ENCODE peak calls at places on chromosomes 1 and 21, in four cellular contexts. One of them, this sample, is unnamed.

GRCh38 chr1:32273389-32274208 is 18.3 kb upstream of the HDAC1 start:
- DNase-seq in upper lobe of right lung: no peak
- DNase-seq in smooth muscle cell of the brain vasculature: no peak
- DNase-seq in activated CD8-positive, alpha-beta memory T cell treated with anti-CD3 and anti-CD28 coated beads, Interleukin-2, amount 50 U/mL, for 48 hours: peak; percentile 84
- DNase-seq in this sample: peak; percentile 90

GRCh38 chr1:203463469-203464062 is 12.0 kb upstream of the PRELP start:
- DNase-seq in smooth muscle cell of the brain vasculature: no peak
- DNase-seq in upper lobe of right lung: no peak
- DNase-seq in activated CD8-positive, alpha-beta memory T cell treated with anti-CD3 and anti-CD28 coated beads, Interleukin-2, amount 50 U/mL, for 48 hours: no peak
- DNase-seq in this sample: no peak

GRCh38 chr1:229127301-229127700 is 143.6 kb upstream of the RAB4A start:
- DNase-seq in activated CD8-positive, alpha-beta memory T cell treated with anti-CD3 and anti-CD28 coated beads, Interleukin-2, amount 50 U/mL, for 48 hours: peak; percentile 58
- DNase-seq in smooth muscle cell of the brain vasculature: no peak
- DNase-seq in upper lobe of right lung: no peak
- DNase-seq in this sample: no peak

GRCh38 chr1:18110598-18110939 is 3.0 kb downstream of the IGSF21 start:
- DNase-seq in smooth muscle cell of the brain vasculature: no peak
- DNase-seq in activated CD8-positive, alpha-beta memory T cell treated with anti-CD3 and anti-CD28 coated beads, Interleukin-2, amount 50 U/mL, for 48 hours: no peak
- DNase-seq in upper lobe of right lung: no peak
- DNase-seq in this sample: no peak

GRCh38 chr1:213287987-213288386 is 236.9 kb downstream of the RPS6KC1 start:
- DNase-seq in activated CD8-positive, alpha-beta memory T cell treated with anti-CD3 and anti-CD28 coated beads, Interleukin-2, amount 50 U/mL, for 48 hours: no peak
- DNase-seq in smooth muscle cell of the brain vasculature: no peak
- DNase-seq in upper lobe of right lung: no peak
- DNase-seq in this sample: no peak

GRCh38 chr1:239944666-239945065 is 147.0 kb upstream of the FMN2 start:
- DNase-seq in upper lobe of right lung: no peak
- DNase-seq in activated CD8-positive, alpha-beta memory T cell treated with anti-CD3 and anti-CD28 coated beads, Interleukin-2, amount 50 U/mL, for 48 hours: no peak
- DNase-seq in smooth muscle cell of the brain vasculature: no peak
- DNase-seq in this sample: no peak

GRCh38 chr21:37367758-37368535 is 1.4 kb downstream of the DYRK1A start:
- DNase-seq in upper lobe of right lung: peak; percentile 79
- DNase-seq in smooth muscle cell of the brain vasculature: no peak
- DNase-seq in activated CD8-positive, alpha-beta memory T cell treated with anti-CD3 and anti-CD28 coated beads, Interleukin-2, amount 50 U/mL, for 48 hours: peak; percentile 65
- DNase-seq in this sample: no peak

GRCh38 chr1:114072246-114072645 is 81.4 kb downstream of the SYT6 start:
- DNase-seq in smooth muscle cell of the brain vasculature: no peak
- DNase-seq in activated CD8-positive, alpha-beta memory T cell treated with anti-CD3 and anti-CD28 coated beads, Interleukin-2, amount 50 U/mL, for 48 hours: no peak
- DNase-seq in upper lobe of right lung: no peak
- DNase-seq in this sample: no peak

GRCh38 chr1:109274533-109275476 is 8.1 kb downstream of the PSRC1 start:
- DNase-seq in activated CD8-positive, alpha-beta memory T cell treated with anti-CD3 and anti-CD28 coated beads, Interleukin-2, amount 50 U/mL, for 48 hours: no peak
- DNase-seq in smooth muscle cell of the brain vasculature: no peak
- DNase-seq in upper lobe of right lung: peak; percentile 89
- DNase-seq in this sample: peak; percentile 58

GRCh38 chr1:23979387-23980005 is 631 bp downstream of the SRSF10 start:
- DNase-seq in activated CD8-positive, alpha-beta memory T cell treated with anti-CD3 and anti-CD28 coated beads, Interleukin-2, amount 50 U/mL, for 48 hours: no peak
- DNase-seq in smooth muscle cell of the brain vasculature: no peak
- DNase-seq in upper lobe of right lung: no peak
- DNase-seq in this sample: no peak

GRCh38 chr1:156378557-156378956 is 9.5 kb downstream of the RHBG start:
- DNase-seq in activated CD8-positive, alpha-beta memory T cell treated with anti-CD3 and anti-CD28 coated beads, Interleukin-2, amount 50 U/mL, for 48 hours: no peak
- DNase-seq in upper lobe of right lung: peak; percentile 36
- DNase-seq in smooth muscle cell of the brain vasculature: no peak
- DNase-seq in this sample: no peak

GRCh38 chr1:55275151-55275748 is 60.1 kb upstream of the USP24 start:
- DNase-seq in activated CD8-positive, alpha-beta memory T cell treated with anti-CD3 and anti-CD28 coated beads, Interleukin-2, amount 50 U/mL, for 48 hours: no peak
- DNase-seq in smooth muscle cell of the brain vasculature: no peak
- DNase-seq in upper lobe of right lung: no peak
- DNase-seq in this sample: no peak

GRCh38 chr1:164446020-164446419 is 113.0 kb upstream of the PBX1 start:
- DNase-seq in activated CD8-positive, alpha-beta memory T cell treated with anti-CD3 and anti-CD28 coated beads, Interleukin-2, amount 50 U/mL, for 48 hours: no peak
- DNase-seq in smooth muscle cell of the brain vasculature: no peak
- DNase-seq in upper lobe of right lung: no peak
- DNase-seq in this sample: no peak

GRCh38 chr1:1235016-1235744 is 3.1 kb downstream of the B3GALT6 start:
- DNase-seq in activated CD8-positive, alpha-beta memory T cell treated with anti-CD3 and anti-CD28 coated beads, Interleukin-2, amount 50 U/mL, for 48 hours: no peak
- DNase-seq in smooth muscle cell of the brain vasculature: no peak
- DNase-seq in upper lobe of right lung: no peak
- DNase-seq in this sample: no peak

GRCh38 chr1:161187311-161187710 is 10.0 kb upstream of the B4GALT3 start:
- DNase-seq in activated CD8-positive, alpha-beta memory T cell treated with anti-CD3 and anti-CD28 coated beads, Interleukin-2, amount 50 U/mL, for 48 hours: no peak
- DNase-seq in smooth muscle cell of the brain vasculature: no peak
- DNase-seq in upper lobe of right lung: no peak
- DNase-seq in this sample: no peak

GRCh38 chr1:119713538-119714456 is 2.1 kb downstream of the PHGDH start:
- DNase-seq in smooth muscle cell of the brain vasculature: no peak
- DNase-seq in upper lobe of right lung: no peak
- DNase-seq in activated CD8-positive, alpha-beta memory T cell treated with anti-CD3 and anti-CD28 coated beads, Interleukin-2, amount 50 U/mL, for 48 hours: no peak
- DNase-seq in this sample: peak; percentile 53

GRCh38 chr1:65946960-65947359 is 154.3 kb downstream of the PDE4B start:
- DNase-seq in smooth muscle cell of the brain vasculature: no peak
- DNase-seq in activated CD8-positive, alpha-beta memory T cell treated with anti-CD3 and anti-CD28 coated beads, Interleukin-2, amount 50 U/mL, for 48 hours: no peak
- DNase-seq in upper lobe of right lung: no peak
- DNase-seq in this sample: no peak

GRCh38 chr1:92826792-92827191 is 5.0 kb upstream of the RPL5 start:
- DNase-seq in activated CD8-positive, alpha-beta memory T cell treated with anti-CD3 and anti-CD28 coated beads, Interleukin-2, amount 50 U/mL, for 48 hours: no peak
- DNase-seq in smooth muscle cell of the brain vasculature: no peak
- DNase-seq in upper lobe of right lung: no peak
- DNase-seq in this sample: no peak

GRCh38 chr1:19678931-19679453 is 14.3 kb downstream of the HTR6 start:
- DNase-seq in smooth muscle cell of the brain vasculature: no peak
- DNase-seq in activated CD8-positive, alpha-beta memory T cell treated with anti-CD3 and anti-CD28 coated beads, Interleukin-2, amount 50 U/mL, for 48 hours: no peak
- DNase-seq in upper lobe of right lung: no peak
- DNase-seq in this sample: no peak

GRCh38 chr1:7402548-7402850 is 368.6 kb upstream of the VAMP3 start:
- DNase-seq in smooth muscle cell of the brain vasculature: no peak
- DNase-seq in activated CD8-positive, alpha-beta memory T cell treated with anti-CD3 and anti-CD28 coated beads, Interleukin-2, amount 50 U/mL, for 48 hours: no peak
- DNase-seq in upper lobe of right lung: no peak
- DNase-seq in this sample: no peak

GRCh38 chr1:30697977-30698376 is 25.4 kb downstream of the MATN1 start:
- DNase-seq in smooth muscle cell of the brain vasculature: no peak
- DNase-seq in upper lobe of right lung: peak; percentile 41
- DNase-seq in activated CD8-positive, alpha-beta memory T cell treated with anti-CD3 and anti-CD28 coated beads, Interleukin-2, amount 50 U/mL, for 48 hours: no peak
- DNase-seq in this sample: no peak

GRCh38 chr1:46202975-46203737 is at the start of gene LURAP1:
- DNase-seq in activated CD8-positive, alpha-beta memory T cell treated with anti-CD3 and anti-CD28 coated beads, Interleukin-2, amount 50 U/mL, for 48 hours: peak; percentile 75
- DNase-seq in smooth muscle cell of the brain vasculature: no peak
- DNase-seq in upper lobe of right lung: peak; percentile 77
- DNase-seq in this sample: no peak

GRCh38 chr1:20255666-20256065 is 35.0 kb upstream of the VWA5B1 start:
- DNase-seq in upper lobe of right lung: no peak
- DNase-seq in activated CD8-positive, alpha-beta memory T cell treated with anti-CD3 and anti-CD28 coated beads, Interleukin-2, amount 50 U/mL, for 48 hours: no peak
- DNase-seq in smooth muscle cell of the brain vasculature: peak; percentile 10
- DNase-seq in this sample: no peak

GRCh38 chr1:230867119-230867902 is 1.0 kb downstream of the C1orf198 start:
- DNase-seq in smooth muscle cell of the brain vasculature: no peak
- DNase-seq in upper lobe of right lung: no peak
- DNase-seq in activated CD8-positive, alpha-beta memory T cell treated with anti-CD3 and anti-CD28 coated beads, Interleukin-2, amount 50 U/mL, for 48 hours: no peak
- DNase-seq in this sample: no peak

GRCh38 chr1:22670352-22670964 is 17.4 kb downstream of the C1QB start:
- DNase-seq in smooth muscle cell of the brain vasculature: no peak
- DNase-seq in activated CD8-positive, alpha-beta memory T cell treated with anti-CD3 and anti-CD28 coated beads, Interleukin-2, amount 50 U/mL, for 48 hours: no peak
- DNase-seq in upper lobe of right lung: no peak
- DNase-seq in this sample: no peak

GRCh38 chr1:154306151-154306550 is 14.7 kb upstream of the AQP10 start:
- DNase-seq in activated CD8-positive, alpha-beta memory T cell treated with anti-CD3 and anti-CD28 coated beads, Interleukin-2, amount 50 U/mL, for 48 hours: no peak
- DNase-seq in smooth muscle cell of the brain vasculature: no peak
- DNase-seq in upper lobe of right lung: no peak
- DNase-seq in this sample: no peak